ENCODE peak calls at places on chromosomes 12 and 14, in eight cellular contexts. V is transverse colon, U is stomach, I is GM12891, E is ovary, D is A549, L is lower leg skin, Y is Peyer's patch. M is an unnamed sample.

GRCh38 chr12:2335517-2335916 is 282.7 kb downstream of the CACNA1C start:
- DNase-seq in V (no peak), E (no peak), L (no peak), D (no peak), I (no peak), Y (no peak), U (no peak), M (no peak)

GRCh38 chr12:57603758-57604453 is 718 bp upstream of the DTX3 start:
- DNase-seq in D (no peak), V (peak; percentile 41), U (no peak), L (peak; percentile 48), Y (no peak), I (no peak), E (peak; percentile 77), M (no peak)

GRCh38 chr14:69625299-69626131 is 14.1 kb downstream of the SUSD6 start:
- DNase-seq in E (no peak), U (peak; percentile 55), I (no peak), D (no peak), Y (peak; percentile 87), L (no peak), V (peak; percentile 70), M (peak; percentile 47)

GRCh38 chr14:20878695-20879094 is 12.5 kb upstream of the RNASE3 start:
- DNase-seq in V (no peak), E (no peak), D (no peak), U (no peak), Y (no peak), L (no peak), I (no peak), M (no peak)

GRCh38 chr12:49924847-49925246 is 21.1 kb upstream of the FAIM2 start:
- DNase-seq in U (no peak), I (no peak), E (no peak), V (no peak), L (no peak), Y (no peak), D (no peak), M (no peak)

GRCh38 chr14:102900631-102901571 is 21.6 kb upstream of the AMN start:
- DNase-seq in Y (peak; percentile 70), V (no peak), D (no peak), I (peak; percentile 37), E (no peak), U (no peak), L (no peak), M (no peak)

GRCh38 chr14:58738876-58739275 is 101.1 kb downstream of the DACT1 start:
- DNase-seq in Y (no peak), V (no peak), U (no peak), L (no peak), E (no peak), D (no peak), I (no peak), M (no peak)

GRCh38 chr12:108629824-108630476 is 3.7 kb downstream of the SELPLG start:
- DNase-seq in U (no peak), L (no peak), E (no peak), D (peak; percentile 58), V (no peak), Y (no peak), I (no peak), M (no peak)

GRCh38 chr14:102496955-102497744 is 12.4 kb downstream of the ANKRD9 start:
- DNase-seq in I (no peak), U (no peak), L (no peak), E (no peak), D (no peak), Y (no peak), V (no peak), M (no peak)

GRCh38 chr12:63917864-63918742 is 73.6 kb downstream of the SRGAP1 start:
- DNase-seq in D (peak; percentile 97), V (no peak), L (peak; percentile 25), E (peak; percentile 36), I (no peak), U (no peak), Y (no peak), M (no peak)

GRCh38 chr12:774051-774614 is 21.8 kb downstream of the WNK1 start:
- DNase-seq in E (no peak), Y (no peak), D (no peak), L (no peak), V (no peak), U (no peak), I (no peak), M (no peak)

GRCh38 chr12:76591461-76591860 is 31.9 kb upstream of the OSBPL8 start:
- DNase-seq in L (peak; percentile 23), I (no peak), D (no peak), Y (no peak), E (no peak), V (no peak), U (no peak), M (no peak)

GRCh38 chr12:130281157-130281799 is 56.4 kb upstream of the PIWIL1 start:
- DNase-seq in I (no peak), Y (no peak), D (peak; percentile 37), V (peak; percentile 15), U (no peak), E (no peak), L (no peak), M (no peak)

GRCh38 chr14:38618514-38618913 is 362.6 kb upstream of the CLEC14A start:
- DNase-seq in V (no peak), E (no peak), D (peak; percentile 4), U (no peak), Y (no peak), I (peak; percentile 1), L (no peak), M (no peak)

GRCh38 chr12:45464699-45465098 is 248.8 kb downstream of the ANO6 start:
- DNase-seq in L (no peak), U (no peak), I (no peak), D (peak; percentile 17), Y (no peak), E (no peak), V (no peak), M (no peak)

GRCh38 chr12:61993734-61994345 is 266.4 kb upstream of the USP15 start:
- DNase-seq in I (no peak), D (peak; percentile 43), L (no peak), Y (no peak), V (no peak), E (no peak), U (no peak), M (no peak)

GRCh38 chr12:53973093-53974042 is at the start of gene HOXC11:
- DNase-seq in U (no peak), L (no peak), I (no peak), E (no peak), D (peak; percentile 29), V (no peak), Y (no peak), M (no peak)

GRCh38 chr12:124804011-124804621 is 59.5 kb downstream of the SCARB1 start:
- DNase-seq in I (no peak), D (peak; percentile 80), U (peak; percentile 75), Y (no peak), E (no peak), V (no peak), L (peak; percentile 28), M (no peak)

GRCh38 chr12:115999582-115999981 is 277.9 kb downstream of the MED13L start:
- DNase-seq in E (no peak), D (no peak), I (no peak), V (no peak), U (no peak), L (no peak), Y (no peak), M (no peak)
- TF ChIP-seq POLR2A in E (no peak), D (no peak), I (no peak), V (no peak), U (no peak), L (no peak), Y (no peak), M (no peak)

GRCh38 chr12:10213168-10214130 is 772 bp downstream of the GABARAPL1 start:
- DNase-seq in D (peak; percentile 73), U (peak; percentile 72), V (peak; percentile 75), E (peak; percentile 80), L (peak; percentile 81), I (peak; percentile 49), Y (peak; percentile 57), M (peak; percentile 38)
- TF ChIP-seq POLR2A in D (no peak), U (no peak), V (peak; percentile 65), E (peak; percentile 54), L (no peak), I (peak; percentile 63), Y (peak; percentile 25), M (no peak)

DNA sequence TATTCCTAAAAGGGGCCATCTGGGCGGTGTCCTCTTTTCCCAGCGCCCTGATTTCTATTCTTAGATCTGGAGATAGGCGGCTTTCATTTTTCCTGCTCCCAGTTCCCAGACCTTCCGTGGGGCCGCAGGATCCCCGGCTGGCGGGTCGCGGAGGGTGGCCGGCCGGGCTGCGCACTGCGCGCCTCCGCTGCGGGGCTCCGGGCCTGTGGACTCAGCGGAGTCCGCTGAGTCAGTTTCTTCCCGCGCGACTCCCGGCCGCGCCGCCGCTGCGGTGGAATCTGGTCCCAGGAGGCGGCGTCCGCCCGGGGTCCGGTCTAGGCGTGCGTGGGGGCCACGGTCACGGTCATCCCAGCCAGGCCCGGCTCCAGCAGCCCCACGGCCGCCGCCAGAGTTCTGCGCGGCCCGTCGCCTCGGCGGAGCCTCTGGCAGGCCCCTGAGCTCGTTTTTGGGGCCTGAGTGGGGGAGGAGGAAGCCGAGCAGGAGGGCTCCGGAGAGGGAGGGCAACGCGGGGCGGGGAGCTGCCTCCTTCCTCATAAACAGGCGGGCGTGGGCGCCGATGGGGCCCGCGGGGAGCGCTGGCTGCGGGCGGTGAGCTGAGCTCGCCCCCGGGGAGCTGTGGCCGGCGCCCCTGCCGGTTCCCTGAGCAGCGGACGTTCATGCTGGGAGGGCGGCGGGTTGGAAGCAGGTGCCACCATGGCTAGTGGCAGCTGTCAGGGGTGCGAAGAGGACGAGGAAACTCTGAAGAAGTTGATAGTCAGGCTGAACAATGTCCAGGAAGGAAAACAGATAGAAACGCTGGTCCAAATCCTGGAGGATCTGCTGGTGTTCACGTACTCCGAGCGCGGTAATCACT is at the start of gene LRRK2:
- DNase-seq in I (no peak), L (peak; percentile 71), E (peak; percentile 83), Y (peak; percentile 83), U (peak; percentile 65), V (peak; percentile 74), D (peak; percentile 78), M (no peak)
- TF ChIP-seq POLR2A in I (no peak), L (no peak), E (peak; percentile 47), Y (peak; percentile 31), U (no peak), V (peak; percentile 73), D (peak; percentile 61), M (peak; percentile 50)

DNA sequence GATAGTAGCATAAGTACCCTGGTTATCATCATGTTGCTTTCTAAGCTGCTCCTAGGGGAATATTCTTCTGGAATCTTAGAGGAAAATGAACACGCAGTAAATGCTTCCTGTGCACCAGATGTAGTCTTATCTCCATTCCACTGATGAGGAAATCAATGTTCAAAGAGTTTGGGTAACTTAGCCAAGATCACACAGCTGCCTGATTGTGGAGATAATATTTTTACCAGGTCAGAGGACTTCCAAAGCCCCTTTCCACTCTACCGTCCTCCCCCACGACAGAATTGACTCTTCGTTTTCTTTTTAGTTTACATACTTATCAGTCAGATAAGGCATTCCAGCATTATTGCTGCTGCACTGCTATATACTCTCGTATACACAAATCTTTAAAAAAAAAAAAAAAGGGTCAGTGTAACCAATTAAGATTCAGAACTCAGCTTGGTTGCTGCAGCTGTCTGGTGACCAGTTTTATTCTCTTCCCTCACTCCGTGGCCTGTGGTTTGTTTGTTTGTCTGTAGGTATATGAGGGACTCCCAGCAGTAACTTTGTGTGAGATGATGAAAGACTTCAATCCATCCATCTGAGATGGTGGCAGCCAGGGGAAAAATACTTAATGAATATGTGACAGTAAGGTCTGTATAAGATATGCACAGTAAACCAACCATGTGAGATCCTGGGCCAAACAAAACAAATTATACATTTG is 110.5 kb downstream of the TGFB3 start:
- DNase-seq in D (no peak), Y (no peak), E (no peak), L (no peak), U (no peak), V (no peak), I (no peak), M (no peak)
- TF ChIP-seq POLR2A in D (no peak), Y (no peak), E (no peak), L (no peak), U (no peak), V (no peak), I (no peak), M (no peak)

M was measured in GM12892.